ENCODE peak calls at places on chromosomes 13 and 19, in six cellular contexts. One of them, this sample, is unnamed.

GRCh38 chr19:13262450-13262849 is 112.2 kb downstream of the IER2 start:
- DNase-seq in AG10803: peak; percentile 48
- DNase-seq in mucosa of gallbladder: no peak
- DNase-seq in nephron progenitor cell: no peak
- DNase-seq in ovary: no peak
- DNase-seq in activated naive CD4-positive, alpha-beta T cell: no peak
- DNase-seq in this sample: no peak

GRCh38 chr13:71758823-71759222 is 108.2 kb downstream of the DACH1 start:
- DNase-seq in AG10803: no peak
- DNase-seq in mucosa of gallbladder: no peak
- DNase-seq in nephron progenitor cell: peak; percentile 8
- DNase-seq in ovary: no peak
- DNase-seq in activated naive CD4-positive, alpha-beta T cell: no peak
- DNase-seq in this sample: no peak

GRCh38 chr19:23799321-23799720 is 40.6 kb upstream of the ZNF681 start:
- DNase-seq in AG10803: no peak
- DNase-seq in mucosa of gallbladder: no peak
- DNase-seq in nephron progenitor cell: no peak
- DNase-seq in ovary: no peak
- DNase-seq in activated naive CD4-positive, alpha-beta T cell: no peak
- DNase-seq in this sample: no peak

GRCh38 chr19:35247526-35248309 is 1.1 kb upstream of the LSR start:
- DNase-seq in AG10803: no peak
- DNase-seq in mucosa of gallbladder: peak; percentile 87
- DNase-seq in nephron progenitor cell: peak; percentile 85
- DNase-seq in ovary: peak; percentile 27
- DNase-seq in activated naive CD4-positive, alpha-beta T cell: no peak
- DNase-seq in this sample: peak; percentile 93

GRCh38 chr13:56864451-56864850 is 276.3 kb upstream of the PRR20A start:
- DNase-seq in AG10803: no peak
- DNase-seq in mucosa of gallbladder: no peak
- DNase-seq in nephron progenitor cell: no peak
- DNase-seq in ovary: no peak
- DNase-seq in activated naive CD4-positive, alpha-beta T cell: no peak
- DNase-seq in this sample: no peak

GRCh38 chr19:31937983-31938382 is 407.4 kb upstream of the ZNF507 start:
- DNase-seq in AG10803: no peak
- DNase-seq in mucosa of gallbladder: no peak
- DNase-seq in nephron progenitor cell: no peak
- DNase-seq in ovary: no peak
- DNase-seq in activated naive CD4-positive, alpha-beta T cell: no peak
- DNase-seq in this sample: no peak

GRCh38 chr13:103941506-103942148 is 875.4 kb upstream of the SLC10A2 start:
- DNase-seq in AG10803: no peak
- DNase-seq in mucosa of gallbladder: no peak
- DNase-seq in nephron progenitor cell: no peak
- DNase-seq in ovary: no peak
- DNase-seq in activated naive CD4-positive, alpha-beta T cell: no peak
- DNase-seq in this sample: no peak

GRCh38 chr19:1747285-1748114 is 5.8 kb upstream of the ONECUT3 start:
- DNase-seq in AG10803: peak; percentile 65
- DNase-seq in mucosa of gallbladder: peak; percentile 78
- DNase-seq in nephron progenitor cell: no peak
- DNase-seq in ovary: no peak
- DNase-seq in activated naive CD4-positive, alpha-beta T cell: no peak
- DNase-seq in this sample: peak; percentile 73

GRCh38 chr13:33799950-33800592 is 17.9 kb upstream of the RFC3 start:
- DNase-seq in AG10803: peak; percentile 53
- DNase-seq in mucosa of gallbladder: no peak
- DNase-seq in nephron progenitor cell: no peak
- DNase-seq in ovary: no peak
- DNase-seq in activated naive CD4-positive, alpha-beta T cell: no peak
- DNase-seq in this sample: no peak

GRCh38 chr13:72004236-72004635 is 137.2 kb upstream of the DACH1 start:
- DNase-seq in AG10803: no peak
- DNase-seq in mucosa of gallbladder: no peak
- DNase-seq in nephron progenitor cell: no peak
- DNase-seq in ovary: no peak
- DNase-seq in activated naive CD4-positive, alpha-beta T cell: no peak
- DNase-seq in this sample: no peak

GRCh38 chr19:43681826-43682225 is 11.9 kb upstream of the PLAUR start:
- DNase-seq in AG10803: no peak
- DNase-seq in mucosa of gallbladder: no peak
- DNase-seq in nephron progenitor cell: no peak
- DNase-seq in ovary: no peak
- DNase-seq in activated naive CD4-positive, alpha-beta T cell: no peak
- DNase-seq in this sample: no peak

GRCh38 chr19:1249298-1249989 is 1.1 kb downstream of the MIDN start:
- DNase-seq in AG10803: peak; percentile 96
- DNase-seq in mucosa of gallbladder: peak; percentile 96
- DNase-seq in nephron progenitor cell: peak; percentile 95
- DNase-seq in ovary: peak; percentile 96
- DNase-seq in activated naive CD4-positive, alpha-beta T cell: peak; percentile 90
- DNase-seq in this sample: peak; percentile 98